ENCODE peak calls at places on chromosomes 3 and 15, in five cellular contexts. E, U, W, T and X are unnamed samples.

GRCh38 chr15:51793521-51793920 is 35.9 kb upstream of the TMOD3 start:
- DNase-seq in W (no peak), T (peak), E (peak), U (no peak), X (no peak)

GRCh38 chr3:99920530-99921376 is 103.1 kb downstream of the CMSS1 start:
- DNase-seq in E (peak), U (no peak), T (no peak), W (peak), X (no peak)

GRCh38 chr3:110886514-110886913 is 185.1 kb upstream of the NECTIN3 start:
- DNase-seq in W (no peak), E (no peak), T (peak), U (no peak), X (no peak)

GRCh38 chr15:99371180-99372103 is 120.2 kb downstream of the LRRC28 start:
- DNase-seq in E (no peak), W (no peak), U (no peak), T (no peak), X (no peak)

GRCh38 chr3:195458188-195458800 is 15.5 kb upstream of the ACAP2 start:
- DNase-seq in W (no peak), E (no peak), U (no peak), T (no peak), X (no peak)

GRCh38 chr3:192273611-192274010 is 453.7 kb downstream of the FGF12 start:
- DNase-seq in T (peak), E (no peak), W (no peak), U (no peak), X (no peak)

GRCh38 chr3:28467414-28467813 is 118.8 kb upstream of the AZI2 start:
- DNase-seq in T (no peak), E (no peak), W (no peak), U (no peak), X (no peak)

GRCh38 chr3:65758871-65759598 is 279.7 kb downstream of the MAGI1 start:
- DNase-seq in U (no peak), E (no peak), T (no peak), W (no peak), X (no peak)

GRCh38 chr3:97793415-97794019 is 28.3 kb upstream of the CRYBG3 start:
- DNase-seq in W (no peak), E (peak), T (peak), U (no peak), X (no peak)

GRCh38 chr15:31435891-31436628 is 109.4 kb downstream of the KLF13 start:
- DNase-seq in W (no peak), T (no peak), U (peak), E (no peak), X (no peak)

GRCh38 chr3:117699058-117699457 is 989.5 kb downstream of the TUSC7 start:
- DNase-seq in W (no peak), E (no peak), T (no peak), U (no peak), X (no peak)

GRCh38 chr3:186759231-186759930 is 24.0 kb upstream of the EIF4A2 start:
- DNase-seq in U (no peak), T (no peak), E (no peak), W (no peak), X (no peak)

GRCh38 chr3:27758083-27758482 is 36.0 kb upstream of the EOMES start:
- DNase-seq in T (no peak), U (no peak), E (no peak), W (no peak), X (no peak)

GRCh38 chr3:82816086-82816485 is 1054.6 kb upstream of the GBE1 start:
- DNase-seq in W (no peak), T (no peak), E (no peak), U (no peak), X (no peak)

GRCh38 chr15:27358751-27359434 is 387.9 kb downstream of the GABRG3 start:
- DNase-seq in U (no peak), E (no peak), W (no peak), T (no peak), X (no peak)

GRCh38 chr3:192892981-192893827 is 24.5 kb downstream of the MB21D2 start:
- DNase-seq in T (no peak), E (no peak), U (peak), W (peak), X (no peak)

GRCh38 chr3:155153242-155154186 is 73.4 kb downstream of the MME start:
- DNase-seq in U (no peak), T (no peak), E (no peak), W (no peak), X (no peak)

GRCh38 chr3:41251593-41251992 is 52.3 kb downstream of the CTNNB1 start:
- DNase-seq in T (no peak), W (no peak), U (no peak), E (no peak), X (no peak)

GRCh38 chr15:66646799-66647198 is 55.2 kb upstream of the SMAD6 start:
- DNase-seq in T (no peak), U (no peak), E (no peak), W (no peak), X (no peak)

GRCh38 chr3:42655331-42655888 is 1.9 kb downstream of the ZBTB47 start:
- DNase-seq in T (no peak), W (peak), E (no peak), U (no peak), X (no peak)

GRCh38 chr15:39232512-39232911 is 348.4 kb upstream of the THBS1 start:
- DNase-seq in E (no peak), T (no peak), W (peak), U (no peak), X (no peak)

GRCh38 chr15:64865998-64866520 is 24.3 kb downstream of the PLEKHO2 start:
- DNase-seq in E (no peak), W (no peak), U (no peak), T (no peak), X (no peak)

GRCh38 chr15:65902373-65902772 is 33.1 kb downstream of the RAB11A start:
- DNase-seq in U (no peak), T (no peak), E (no peak), W (no peak), X (no peak)

GRCh38 chr3:122628567-122628966 is 51.1 kb downstream of the PARP15 start:
- DNase-seq in T (no peak), U (no peak), E (no peak), W (no peak), X (no peak)

GRCh38 chr3:138047596-138048195 is 37.7 kb downstream of the CLDN18 start:
- DNase-seq in E (no peak), W (no peak), T (no peak), U (no peak), X (no peak)

GRCh38 chr15:57017024-57017423 is 98.6 kb downstream of the TCF12 start:
- DNase-seq in U (no peak), E (no peak), W (no peak), T (no peak), X (no peak)

GRCh38 chr3:194691481-194692281 is 6.0 kb downstream of the FAM43A start:
- DNase-seq in T (peak), W (peak), E (peak), U (no peak), X (no peak)

GRCh38 chr3:25713316-25713967 is 48.7 kb upstream of the TOP2B start:
- DNase-seq in U (no peak), E (no peak), W (no peak), T (no peak), X (no peak)

GRCh38 chr15:31163769-31164572 is 62.4 kb upstream of the TRPM1 start:
- DNase-seq in U (no peak), E (no peak), W (no peak), T (no peak), X (no peak)

GRCh38 chr3:63333815-63334214 is 55.7 kb downstream of the SYNPR start:
- DNase-seq in T (no peak), W (no peak), E (no peak), U (no peak), X (no peak)

GRCh38 chr3:159928692-159929091 is 59.9 kb upstream of the IL12A start:
- DNase-seq in W (no peak), U (no peak), E (no peak), T (no peak), X (no peak)

GRCh38 chr3:114409291-114409690 is 115.5 kb downstream of the TIGIT start:
- DNase-seq in U (no peak), T (no peak), E (peak), W (no peak), X (no peak)

GRCh38 chr15:73380661-73381060 is 11.9 kb upstream of the HCN4 start:
- DNase-seq in T (no peak), U (no peak), E (no peak), W (no peak), X (no peak)

GRCh38 chr3:139339219-139339906 is 4.5 kb upstream of the MRPS22 start:
- DNase-seq in W (no peak), E (no peak), U (peak), T (no peak), X (no peak)

GRCh38 chr3:155989536-155989935 is 119.1 kb downstream of the GMPS start:
- DNase-seq in U (no peak), E (no peak), W (no peak), T (no peak), X (no peak)

GRCh38 chr3:95088464-95088863 is 1025.6 kb downstream of the NSUN3 start:
- DNase-seq in W (no peak), U (no peak), T (no peak), E (no peak), X (no peak)